ENCODE peak calls at places on chromosomes 11 and 22, in five cellular contexts. L, F, U, O and R are unnamed samples.

GRCh38 chr22:19679476-19680099 is 34.7 kb upstream of the SEPTIN5 start:
- DNase-seq in F (no peak), U (peak; percentile 49), L (peak; percentile 72), O (no peak), R (no peak)

GRCh38 chr11:3109921-3110706 is 52.9 kb upstream of the CARS1 start:
- DNase-seq in O (no peak), F (no peak), U (peak; percentile 24), L (peak; percentile 65), R (peak; percentile 60)

GRCh38 chr11:61922539-61922938 is 5.2 kb upstream of the RAB3IL1 start:
- DNase-seq in O (no peak), L (peak; percentile 27), F (no peak), U (no peak), R (no peak)

GRCh38 chr11:116702772-116703360 is 69.9 kb downstream of the BUD13 start:
- DNase-seq in F (no peak), L (no peak), O (no peak), U (no peak), R (no peak)

GRCh38 chr11:23897453-23898289 is 599.2 kb upstream of the LUZP2 start:
- DNase-seq in F (no peak), L (no peak), O (no peak), U (no peak), R (no peak)

GRCh38 chr11:66412110-66412509 is 8.7 kb upstream of the NPAS4 start:
- DNase-seq in O (no peak), U (no peak), F (no peak), L (no peak), R (no peak)

GRCh38 chr11:8249482-8249881 is 14.2 kb downstream of the LMO1 start:
- DNase-seq in L (no peak), F (no peak), U (no peak), O (no peak), R (no peak)

GRCh38 chr22:25987948-25988347 is 181.3 kb upstream of the SEZ6L start:
- DNase-seq in U (no peak), O (no peak), L (no peak), F (no peak), R (no peak)

GRCh38 chr11:74566386-74566960 is 25.9 kb upstream of the POLD3 start:
- DNase-seq in L (no peak), U (no peak), O (no peak), F (no peak), R (no peak)

GRCh38 chr22:49503896-49504521 is 323.7 kb downstream of the BRD1 start:
- DNase-seq in L (no peak), U (no peak), F (no peak), O (no peak), R (no peak)

GRCh38 chr11:20158597-20159257 is 1.5 kb downstream of the DBX1 start:
- DNase-seq in L (no peak), F (peak; percentile 22), O (no peak), U (no peak), R (no peak)